ENCODE peak calls at places on chromosomes 1 and 21, in five cellular contexts. V is brain pericyte, Q is GM04503, E is ecto neural progenitor cell, B is transverse colon. H is an unnamed sample.

GRCh38 chr1:151867321-151867720 is 13.8 kb upstream of the THEM5 start:
- DNase-seq in V (no peak), Q (no peak), E (no peak), B (no peak), H (no peak)

GRCh38 chr1:229461032-229461668 is 27.3 kb upstream of the ACTA1 start:
- DNase-seq in V (no peak), Q (no peak), E (no peak), B (no peak), H (no peak)

GRCh38 chr1:205645494-205645893 is 13.7 kb upstream of the ELK4 start:
- DNase-seq in V (no peak), Q (no peak), E (no peak), B (no peak), H (no peak)

GRCh38 chr1:46687095-46687659 is 15.5 kb downstream of the TEX38 start:
- DNase-seq in V (no peak), Q (peak; percentile 34), E (no peak), B (peak; percentile 94), H (no peak)

GRCh38 chr1:119226880-119227279 is 86.4 kb upstream of the WARS2 start:
- DNase-seq in V (no peak), Q (no peak), E (no peak), B (no peak), H (no peak)

GRCh38 chr1:93000751-93001175 is 39.5 kb upstream of the DIPK1A start:
- DNase-seq in V (no peak), Q (no peak), E (no peak), B (no peak), H (no peak)

GRCh38 chr1:218369688-218370511 is 24.8 kb downstream of the TGFB2 start:
- DNase-seq in V (no peak), Q (no peak), E (no peak), B (no peak), H (no peak)

GRCh38 chr21:44375281-44375651 is 21.8 kb downstream of the TRPM2 start:
- DNase-seq in V (no peak), Q (no peak), E (no peak), B (peak; percentile 55), H (no peak)

GRCh38 chr21:14602418-14602987 is 56.4 kb upstream of the SAMSN1 start:
- DNase-seq in V (no peak), Q (no peak), E (no peak), B (no peak), H (peak; percentile 24)

GRCh38 chr1:57340361-57341192 is 83.3 kb downstream of the DAB1 start:
- DNase-seq in V (no peak), Q (no peak), E (no peak), B (no peak), H (no peak)

GRCh38 chr1:70034403-70034802 is 171.0 kb downstream of the LRRC40 start:
- DNase-seq in V (peak; percentile 26), Q (peak; percentile 30), E (no peak), B (no peak), H (no peak)

GRCh38 chr1:204003536-204003935 is 69.4 kb upstream of the SOX13 start:
- DNase-seq in V (no peak), Q (no peak), E (no peak), B (no peak), H (no peak)

GRCh38 chr1:23521588-23521987 is 9.4 kb downstream of the E2F2 start:
- DNase-seq in V (no peak), Q (no peak), E (no peak), B (no peak), H (no peak)

GRCh38 chr1:94795321-94795899 is 24.7 kb upstream of the SLC44A3 start:
- DNase-seq in V (no peak), Q (no peak), E (no peak), B (no peak), H (no peak)

GRCh38 chr1:185499986-185500626 is 183.1 kb upstream of the IVNS1ABP start:
- DNase-seq in V (no peak), Q (peak; percentile 81), E (no peak), B (no peak), H (no peak)

GRCh38 chr1:228009828-228010775 is 3.3 kb downstream of the WNT3A start:
- DNase-seq in V (no peak), Q (no peak), E (peak; percentile 53), B (no peak), H (peak; percentile 15)

GRCh38 chr1:24989082-24989481 is 59.0 kb upstream of the RUNX3 start:
- DNase-seq in V (no peak), Q (no peak), E (no peak), B (no peak), H (no peak)

GRCh38 chr1:12544357-12544756 is 73.7 kb downstream of the DHRS3 start:
- DNase-seq in V (no peak), Q (no peak), E (no peak), B (no peak), H (no peak)

GRCh38 chr1:65980241-65980640 is 187.5 kb downstream of the PDE4B start:
- DNase-seq in V (no peak), Q (no peak), E (no peak), B (no peak), H (no peak)